ENCODE peak calls at places on chromosomes 3 and 15, in four cellular contexts. P is psoas muscle; X is CD4-positive, alpha-beta memory T cell; W is H9. B is an unnamed sample. For H3K4me1 and H3K27me3, the result is how much of the 10 kb centered on the place peaks cover.

GRCh38 chr3:32359766-32360513 is 31.7 kb upstream of the CMTM7 start:
- DNase-seq in W (peak), X (no peak), P (no peak), B (no peak)

GRCh38 chr15:63189955-63190691 is 717 bp downstream of the RAB8B start:
- DNase-seq in X (no peak), P (no peak), W (no peak), B (no peak)

GRCh38 chr3:46661776-46662766 is 31.4 kb downstream of the ALS2CL start:
- DNase-seq in P (no peak), W (peak), X (no peak), B (peak)

GRCh38 chr3:131396170-131396569 is 14.6 kb downstream of the NUDT16 start:
- DNase-seq in W (no peak), P (peak), X (no peak), B (no peak)

GRCh38 chr3:100865442-100865841 is 127.8 kb downstream of the ABI3BP start:
- DNase-seq in W (no peak), X (no peak), P (no peak), B (no peak)

GRCh38 chr3:134833453-134834163 is 38.5 kb downstream of the EPHB1 start:
- DNase-seq in P (no peak), W (no peak), X (no peak), B (no peak)

GRCh38 chr3:2218826-2219225 is 120.2 kb downstream of the CNTN4 start:
- DNase-seq in W (no peak), X (no peak), P (no peak), B (no peak)

GRCh38 chr15:56464893-56465520 is at the start of gene MNS1:
- DNase-seq in P (peak), W (peak), X (peak), B (peak)

GRCh38 chr3:36959821-36960220 is 15.0 kb upstream of the TRANK1 start:
- DNase-seq in W (no peak), P (no peak), X (no peak), B (no peak)

GRCh38 chr3:135458539-135458938 is 507.0 kb upstream of the PPP2R3A start:
- DNase-seq in P (no peak), X (no peak), W (no peak), B (no peak)

GRCh38 chr3:42179110-42179725 is 86.8 kb downstream of the CCK start:
- DNase-seq in X (no peak), W (peak), P (peak), B (no peak)

GRCh38 chr3:98099848-98100247 is 12.9 kb downstream of the OR5AC2 start:
- DNase-seq in P (no peak), W (no peak), X (no peak), B (no peak)

GRCh38 chr3:84974347-84974746 is 15.6 kb downstream of the CADM2 start:
- DNase-seq in P (no peak), X (no peak), W (no peak), B (no peak)

GRCh38 chr3:160739079-160739478 is 17.0 kb upstream of the PPM1L start:
- DNase-seq in X (no peak), W (no peak), P (peak), B (no peak)

GRCh38 chr3:115325539-115325938 is 178.5 kb upstream of the ZBTB20 start:
- DNase-seq in W (peak), P (no peak), X (no peak), B (no peak)

GRCh38 chr15:50182233-50183013 is 427 bp downstream of the SLC27A2 start:
- DNase-seq in W (peak), X (peak), P (no peak), B (peak)

GRCh38 chr15:92683511-92683834 is 27.9 kb upstream of the FAM174B start:
- DNase-seq in P (peak), W (peak), X (no peak), B (no peak)

GRCh38 chr15:48391950-48392349 is 60.7 kb downstream of the DUT start:
- DNase-seq in X (no peak), W (no peak), P (no peak), B (no peak)

GRCh38 chr15:88652456-88653199 is 13.8 kb downstream of the ISG20 start:
- DNase-seq in X (no peak), W (no peak), P (no peak), B (no peak)

GRCh38 chr3:64460877-64461276 is 226.9 kb downstream of the ADAMTS9 start:
- DNase-seq in P (no peak), W (no peak), X (no peak), B (no peak)

GRCh38 chr15:91939432-91939831 is 85.9 kb downstream of the SLCO3A1 start:
- DNase-seq in P (no peak), W (no peak), X (no peak), B (no peak)

GRCh38 chr3:42180901-42181300 is 85.1 kb downstream of the CCK start:
- DNase-seq in X (no peak), W (no peak), P (no peak), B (no peak)

GRCh38 chr3:123941150-123941941 is 19.7 kb downstream of the CCDC14 start:
- DNase-seq in X (no peak), W (no peak), P (no peak), B (no peak)

GRCh38 chr3:136750922-136751258 is 1.3 kb downstream of the STAG1 start:
- DNase-seq in P (no peak), X (no peak), W (no peak), B (no peak)

GRCh38 chr15:22866066-22866465 is 27.6 kb downstream of the NIPA2 start:
- DNase-seq in P (no peak), W (no peak), X (no peak), B (no peak)

GRCh38 chr3:170132335-170132734 is 49.2 kb downstream of the PHC3 start:
- DNase-seq in W (no peak), P (no peak), X (no peak), B (no peak)

GRCh38 chr15:63232400-63232799 is 43.0 kb downstream of the RAB8B start:
- DNase-seq in W (no peak), P (no peak), X (peak), B (no peak)

GRCh38 chr3:185950720-185951119 is 12.9 kb upstream of the TRA2B start:
- DNase-seq in W (no peak), P (no peak), X (no peak), B (no peak)

GRCh38 chr3:133301194-133301593 is 98.7 kb upstream of the BFSP2 start:
- DNase-seq in P (no peak), X (no peak), W (no peak), B (no peak)

GRCh38 chr3:168121175-168121853 is 25.6 kb upstream of the GOLIM4 start:
- DNase-seq in P (peak), X (no peak), W (no peak), B (no peak)

GRCh38 chr3:195052939-195053338 is 218.0 kb downstream of the XXYLT1 start:
- DNase-seq in P (no peak), W (no peak), X (no peak), B (no peak)

GRCh38 chr15:72994778-72995177 is 57.5 kb upstream of the NEO1 start:
- DNase-seq in X (no peak), W (no peak), P (peak), B (no peak)

GRCh38 chr3:18354706-18355105 is 70.4 kb downstream of the SATB1 start:
- DNase-seq in P (no peak), W (no peak), X (no peak), B (no peak)

GRCh38 chr3:33076952-33077351 is 20.0 kb downstream of the GLB1 start:
- DNase-seq in W (no peak), X (no peak), P (no peak), B (no peak)

DNA sequence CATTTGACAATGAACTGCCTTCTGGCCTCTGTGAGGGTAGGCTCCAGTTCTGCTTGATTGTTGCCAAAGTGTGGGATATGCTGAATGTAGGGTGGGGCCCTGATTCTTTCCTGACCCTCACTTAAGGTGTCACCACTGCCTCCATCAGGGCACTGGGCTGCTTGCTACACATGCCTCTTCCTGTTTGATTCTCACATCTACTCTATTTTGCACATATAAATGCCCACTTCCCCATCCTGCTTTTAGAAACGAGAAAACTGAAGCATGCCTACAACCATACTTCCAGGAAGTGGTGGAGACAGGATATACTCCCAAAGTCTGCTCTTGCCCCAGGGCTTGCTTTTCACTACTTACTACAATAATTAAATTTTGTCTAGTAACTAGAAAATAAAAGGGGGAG is 6.8 kb downstream of the ZDHHC3 start:
- DNase-seq in X (no peak), P (no peak), W (no peak), B (no peak)
- H3K4me1 ChIP-seq in X (under half), P (under half), W (under half), B (half or more)

GRCh38 chr3:129978123-129978522 is 3.6 kb downstream of the TRH start:
- DNase-seq in W (no peak), X (no peak), P (no peak), B (no peak)
- H3K27me3 ChIP-seq in W (half or more), X (under half), P (half or more), B (under half)

DNA sequence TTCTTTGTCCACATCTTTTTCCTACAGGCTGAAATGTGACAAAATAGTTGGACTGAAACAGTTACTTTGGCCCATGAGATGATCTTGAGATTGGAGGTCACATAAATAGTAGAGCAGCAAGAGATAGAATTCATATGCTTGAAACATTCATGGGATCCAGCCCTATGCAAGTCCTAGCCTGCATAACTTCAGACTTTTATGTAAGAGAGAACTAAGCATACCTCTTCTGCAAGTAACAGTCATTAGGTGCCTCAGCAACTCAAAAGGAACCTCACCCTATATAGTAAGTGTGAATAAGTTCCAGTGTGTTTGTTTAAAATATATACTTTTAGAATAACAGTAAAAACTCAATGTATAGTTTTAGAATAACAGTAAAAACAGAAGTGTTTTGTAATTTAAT is 138.0 kb upstream of the P2RY1 start:
- DNase-seq in P (no peak), W (no peak), X (no peak), B (no peak)
- H3K4me1 ChIP-seq in P (under half), W (under half), X (under half), B (under half)

GRCh38 chr3:142958707-142959106 is 4.8 kb downstream of the PAQR9 start:
- DNase-seq in P (peak), W (no peak), X (no peak), B (no peak)
- H3K27me3 ChIP-seq in P (under half), W (under half), X (under half), B (under half)

GRCh38 chr3:126496894-126497850 is 20.4 kb downstream of the UROC1 start:
- DNase-seq in X (no peak), P (no peak), W (no peak), B (no peak)

GRCh38 chr3:126500016-126500415 is 17.6 kb downstream of the UROC1 start:
- DNase-seq in X (no peak), P (no peak), W (no peak), B (no peak)

GRCh38 chr3:126498936-126499335 is 18.6 kb downstream of the UROC1 start:
- DNase-seq in P (no peak), X (no peak), W (peak), B (no peak)

GRCh38 chr3:126499401-126499800 is 18.2 kb downstream of the UROC1 start:
- DNase-seq in W (no peak), X (no peak), P (no peak), B (no peak)

DNA sequence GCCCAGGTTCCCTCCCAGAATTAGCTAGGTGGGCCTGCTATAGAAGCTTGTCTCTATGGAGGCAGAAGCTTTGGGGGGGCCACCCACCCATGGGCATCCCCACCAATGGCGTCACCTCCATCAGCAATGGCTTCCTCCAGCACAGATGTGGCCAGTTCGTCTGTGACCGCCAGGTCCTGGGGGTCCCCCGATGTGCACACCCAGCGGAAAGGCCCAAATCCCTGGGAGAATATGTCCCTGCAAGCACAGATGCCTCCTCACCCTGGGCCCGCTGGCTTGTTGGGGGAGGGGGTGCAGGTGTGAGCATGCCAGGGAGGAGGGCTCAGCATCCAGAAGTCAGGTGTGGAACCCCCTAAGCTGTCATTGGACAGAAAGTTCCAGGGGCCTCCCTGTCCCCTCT is 19.6 kb downstream of the UROC1 start:
- DNase-seq in W (no peak), X (no peak), P (no peak), B (no peak)
- H3K4me1 ChIP-seq in W (under half), X (under half), P (under half), B (under half)

GRCh38 chr3:181725033-181725775 is 13.5 kb downstream of the SOX2 start:
- DNase-seq in X (no peak), P (no peak), W (no peak), B (no peak)
- H3K27me3 ChIP-seq in X (half or more), P (half or more), W (under half), B (half or more)

DNA sequence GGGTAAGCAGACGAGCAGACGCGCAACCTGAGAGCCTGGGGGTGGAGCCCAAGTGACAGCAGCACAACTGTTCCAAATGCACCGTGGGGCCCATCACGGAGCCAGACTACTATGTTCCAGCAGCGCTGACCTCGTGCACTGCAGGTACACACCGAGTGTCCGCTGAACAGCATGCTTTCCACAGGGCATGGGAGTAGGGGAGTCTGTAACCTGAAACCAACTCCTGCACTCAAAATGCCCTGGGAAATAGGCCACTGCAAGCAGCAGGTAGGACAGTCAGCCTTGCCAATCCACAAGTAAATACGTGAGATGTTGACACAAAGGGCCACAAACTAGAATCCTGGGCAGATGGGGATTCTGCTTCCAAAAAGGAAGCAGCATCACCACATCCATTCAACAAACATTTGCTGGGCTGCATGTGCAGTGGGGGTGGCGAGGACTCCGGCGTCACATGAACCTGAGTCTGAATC is 73.9 kb downstream of the TBC1D2B start:
- DNase-seq in W (peak), X (no peak), P (no peak), B (no peak)
- H3K4me1 ChIP-seq in W (under half), X (under half), P (half or more), B (half or more)

DNA sequence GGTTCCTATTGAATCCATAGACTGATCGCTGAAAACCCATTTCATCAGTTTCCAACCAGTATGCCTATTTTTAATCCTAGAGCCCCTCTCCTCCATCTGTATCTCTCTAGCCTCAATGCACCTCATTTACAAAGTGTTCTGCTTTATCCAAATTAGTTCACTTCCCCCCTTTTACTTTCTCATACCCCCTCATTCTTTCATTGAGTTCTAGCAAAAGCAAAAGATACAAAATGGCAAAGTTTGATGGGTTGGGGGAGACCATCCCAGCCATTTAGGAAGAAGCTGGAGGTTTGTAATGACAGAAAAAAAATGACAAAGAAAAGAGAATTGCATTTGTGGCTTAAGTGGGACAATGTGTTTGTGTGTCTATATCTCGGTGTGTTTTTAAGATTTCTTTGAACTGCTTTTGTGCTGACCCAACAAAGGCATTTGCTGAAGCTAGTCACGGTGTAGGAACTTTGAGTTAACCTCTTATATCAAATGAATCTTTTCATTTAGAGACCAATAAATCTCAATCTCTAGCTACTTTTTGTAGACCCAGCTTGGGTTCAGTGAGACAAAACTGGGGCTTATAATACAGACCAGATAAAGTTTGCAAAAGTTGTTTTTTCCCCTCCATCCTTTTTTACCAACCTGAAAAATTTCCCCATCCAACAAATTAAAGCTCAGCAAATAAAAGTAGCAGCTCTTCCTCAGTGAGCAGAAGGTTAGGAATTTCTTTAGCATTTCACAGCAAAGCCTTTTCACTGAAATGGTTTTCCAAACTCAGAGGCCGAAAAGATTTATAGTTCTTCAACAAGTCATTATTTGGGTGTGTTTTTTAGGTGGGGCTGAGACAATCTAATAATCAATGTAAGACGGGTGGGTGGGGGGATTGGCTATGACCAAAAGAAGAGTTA is 18.8 kb downstream of the NR2F2 start:
- DNase-seq in P (no peak), W (no peak), X (no peak), B (no peak)
- H3K27me3 ChIP-seq in P (under half), W (half or more), X (half or more), B (under half)

DNA sequence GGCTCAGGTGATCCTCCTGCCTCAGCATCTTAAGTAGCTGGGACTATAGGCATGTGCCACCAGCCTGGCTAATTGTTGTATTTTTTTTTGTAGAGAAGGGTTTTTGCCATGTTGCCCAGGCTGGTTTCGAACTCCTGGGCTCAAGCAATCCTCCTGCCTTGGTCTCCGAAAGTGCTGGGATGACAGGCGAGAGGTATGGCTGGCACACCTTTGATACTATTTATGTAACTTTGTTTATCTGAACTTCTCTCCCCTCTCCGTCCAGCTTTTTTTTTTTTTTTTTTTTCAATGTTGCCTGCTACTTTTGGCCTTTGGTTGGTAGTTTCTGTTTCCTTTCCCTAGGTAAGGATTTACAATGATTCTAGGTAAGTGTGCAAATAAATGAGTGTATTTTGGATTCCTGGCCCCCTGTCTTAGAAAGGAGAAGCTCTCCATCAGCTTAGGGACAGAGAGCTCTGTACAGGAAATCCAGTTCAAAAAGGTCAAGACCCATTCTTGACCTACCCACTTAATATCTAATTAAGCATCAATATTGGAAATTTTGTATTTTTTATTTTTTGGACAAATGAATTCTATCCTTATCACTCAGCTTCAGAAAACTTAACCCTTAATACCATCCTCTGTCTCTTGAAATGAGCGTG is 6.8 kb downstream of the ARL6IP5 start:
- DNase-seq in W (no peak), P (no peak), X (no peak), B (no peak)
- H3K4me1 ChIP-seq in W (under half), P (half or more), X (half or more), B (half or more)

DNA sequence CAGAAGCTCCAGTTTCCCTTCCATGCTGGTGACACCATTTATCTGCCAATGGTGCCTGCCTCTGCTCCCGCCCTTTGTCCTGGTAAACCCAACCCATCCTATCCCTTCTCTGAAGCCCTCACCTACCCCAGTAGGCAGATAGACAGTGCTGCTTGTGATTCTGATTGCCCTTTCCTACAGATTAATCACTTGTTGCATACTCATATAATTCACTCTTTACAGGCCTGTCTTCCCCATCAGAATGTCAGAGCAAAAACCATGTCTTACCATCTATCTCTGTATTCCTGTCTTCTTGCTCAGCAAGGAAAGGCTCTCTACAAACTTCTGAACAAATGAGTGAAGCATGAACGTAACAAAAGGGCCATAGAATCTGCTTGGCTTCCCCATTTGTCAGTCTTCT is 47.9 kb downstream of the MRPS25 start:
- DNase-seq in P (no peak), X (no peak), W (no peak), B (no peak)
- H3K27me3 ChIP-seq in P (under half), X (under half), W (under half), B (under half)